ENCODE peak calls at places on chromosome 6, in ten cellular contexts. X, A, C, S, F, Q, R, V, I and D are unnamed samples.
A peak's percentile ranks its signal among the peaks of the same experiment; 100 is the strongest.

GRCh38 chr6:14622135-14622534 is 504.6 kb downstream of the CD83 start:
- DNase-seq in R (no peak), Q (peak; percentile 23), I (peak; percentile 89), V (no peak), X (no peak), F (peak; percentile 76), A (no peak), S (peak; percentile 38), C (no peak), D (no peak)

GRCh38 chr6:160277546-160277945 is 18.9 kb upstream of the SLC22A2 start:
- DNase-seq in C (no peak), S (no peak), I (no peak), F (no peak), V (peak; percentile 17), R (no peak), Q (no peak), A (no peak), X (no peak), D (no peak)

GRCh38 chr6:158311193-158311592 is 1.1 kb upstream of the TULP4 start:
- DNase-seq in A (no peak), C (no peak), I (no peak), R (no peak), F (no peak), Q (no peak), V (no peak), X (no peak), S (peak; percentile 20), D (no peak)

GRCh38 chr6:6494677-6495076 is 93.8 kb upstream of the LY86 start:
- DNase-seq in S (no peak), A (peak; percentile 18), F (peak; percentile 35), R (no peak), Q (peak; percentile 33), I (peak; percentile 12), X (no peak), V (peak; percentile 77), C (no peak), D (peak; percentile 58)

GRCh38 chr6:153956807-153957206 is 82.2 kb upstream of the OPRM1 start:
- DNase-seq in F (no peak), I (no peak), C (no peak), S (no peak), V (no peak), A (no peak), Q (no peak), R (no peak), X (no peak), D (no peak)

GRCh38 chr6:64376394-64376793 is 740.8 kb downstream of the PHF3 start:
- DNase-seq in S (no peak), X (no peak), F (no peak), I (no peak), A (no peak), V (no peak), Q (no peak), C (no peak), R (no peak), D (no peak)

GRCh38 chr6:116087437-116088027 is 13.1 kb upstream of the NT5DC1 start:
- DNase-seq in Q (no peak), C (no peak), I (no peak), S (no peak), V (no peak), F (no peak), A (no peak), X (no peak), R (peak; percentile 78), D (no peak)

GRCh38 chr6:15672291-15672690 is 9.5 kb upstream of the DTNBP1 start:
- DNase-seq in C (no peak), I (no peak), V (no peak), R (no peak), X (no peak), Q (no peak), S (no peak), F (no peak), A (no peak), D (no peak)

GRCh38 chr6:44341095-44341890 is 1.2 kb upstream of the SPATS1 start:
- DNase-seq in V (no peak), Q (no peak), I (no peak), F (no peak), S (no peak), X (no peak), R (no peak), A (no peak), C (no peak), D (no peak)

GRCh38 chr6:36848658-36849441 is 9.6 kb upstream of the CPNE5 start:
- DNase-seq in X (no peak), R (no peak), Q (no peak), C (peak; percentile 74), V (peak; percentile 78), S (peak; percentile 43), I (peak; percentile 52), A (no peak), F (peak; percentile 80), D (peak; percentile 92)

GRCh38 chr6:81226957-81227356 is 525.5 kb downstream of the TENT5A start:
- DNase-seq in F (no peak), S (no peak), R (no peak), A (no peak), I (no peak), Q (no peak), C (no peak), V (no peak), X (no peak), D (no peak)

GRCh38 chr6:108676555-108676954 is 115.8 kb downstream of the FOXO3 start:
- DNase-seq in Q (no peak), S (no peak), C (no peak), V (no peak), I (no peak), X (no peak), A (no peak), R (no peak), F (no peak), D (no peak)

GRCh38 chr6:70479236-70479635 is 65.9 kb downstream of the FAM135A start:
- DNase-seq in I (no peak), A (no peak), X (no peak), S (no peak), C (no peak), F (no peak), Q (no peak), V (no peak), R (peak; percentile 35), D (no peak)

GRCh38 chr6:111605100-111605748 is 454 bp downstream of the TRAF3IP2 start:
- DNase-seq in S (peak; percentile 92), R (peak; percentile 86), X (peak; percentile 76), Q (peak; percentile 78), I (peak; percentile 58), F (peak; percentile 53), V (peak; percentile 83), C (peak; percentile 63), A (no peak), D (peak; percentile 80)

GRCh38 chr6:106751501-106752252 is 122.3 kb downstream of the QRSL1 start:
- DNase-seq in C (no peak), Q (no peak), S (no peak), A (peak; percentile 9), X (no peak), R (peak; percentile 8), I (no peak), F (peak; percentile 85), V (no peak), D (no peak)

DNA sequence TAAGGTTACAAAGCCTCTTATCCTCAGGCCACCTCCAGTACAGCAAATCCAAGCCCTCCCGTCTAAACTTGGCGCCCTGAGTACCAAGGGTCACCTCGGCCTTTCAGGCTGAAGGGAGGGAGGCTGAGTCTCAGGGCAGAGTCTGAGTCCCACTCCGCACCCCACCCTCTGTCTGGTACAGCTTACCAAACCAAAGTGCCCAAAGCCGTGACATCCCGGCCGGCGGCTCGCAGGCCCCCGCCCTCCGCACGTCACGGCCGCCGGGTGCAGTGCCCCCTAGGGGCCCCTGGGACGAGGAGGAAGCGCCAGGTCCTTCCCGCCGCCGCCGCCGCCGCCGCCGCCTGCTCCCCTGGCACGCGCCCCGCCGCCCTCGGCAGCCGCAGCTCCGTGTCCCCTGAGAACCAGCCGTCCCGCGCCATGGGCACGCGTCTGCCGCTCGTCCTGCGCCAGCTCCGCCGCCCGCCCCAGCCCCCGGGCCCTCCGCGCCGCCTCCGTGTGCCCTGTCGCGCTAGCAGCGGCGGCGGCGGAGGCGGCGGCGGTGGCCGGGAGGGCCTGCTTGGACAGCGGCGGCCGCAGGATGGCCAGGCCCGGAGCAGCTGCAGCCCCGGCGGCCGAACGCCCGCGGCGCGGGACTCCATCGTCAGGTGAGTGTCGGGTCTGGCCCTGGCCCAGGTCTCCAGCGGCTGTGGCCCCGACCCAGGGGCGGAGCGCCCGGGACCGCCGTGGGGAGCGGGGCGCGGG is at the start of gene MTHFD1L:
- DNase-seq in Q (peak; percentile 86), I (peak; percentile 20), S (peak; percentile 59), C (peak; percentile 49), F (peak; percentile 68), R (peak; percentile 91), A (no peak), X (peak; percentile 84), V (peak; percentile 86), D (peak; percentile 81)
- TF ChIP-seq POLR2A in Q (peak; percentile 80), I (peak; percentile 11), S (peak; percentile 45), C (no peak), F (no peak), R (peak; percentile 91), A (peak; percentile 54), X (peak; percentile 49), V (no peak), D (peak; percentile 19)

GRCh38 chr6:26457796-26458688 is at the start of gene BTN2A1:
- DNase-seq in R (peak; percentile 95), V (peak; percentile 82), S (peak; percentile 86), F (peak; percentile 79), X (peak; percentile 66), Q (peak; percentile 87), C (peak; percentile 83), A (peak; percentile 83), I (peak; percentile 89), D (peak; percentile 87)
- TF ChIP-seq POLR2A in R (peak; percentile 54), V (no peak), S (peak; percentile 33), F (no peak), X (no peak), Q (no peak), C (peak; percentile 36), A (no peak), I (peak; percentile 62), D (peak; percentile 28)

GRCh38 chr6:39199541-39199940 is 29.7 kb downstream of the KCNK5 start:
- DNase-seq in R (no peak), C (no peak), A (no peak), V (no peak), I (no peak), S (no peak), Q (no peak), F (no peak), X (no peak), D (no peak)
- TF ChIP-seq POLR2A in R (no peak), C (no peak), A (no peak), V (no peak), I (no peak), S (no peak), Q (no peak), F (no peak), X (no peak), D (no peak)

DNA sequence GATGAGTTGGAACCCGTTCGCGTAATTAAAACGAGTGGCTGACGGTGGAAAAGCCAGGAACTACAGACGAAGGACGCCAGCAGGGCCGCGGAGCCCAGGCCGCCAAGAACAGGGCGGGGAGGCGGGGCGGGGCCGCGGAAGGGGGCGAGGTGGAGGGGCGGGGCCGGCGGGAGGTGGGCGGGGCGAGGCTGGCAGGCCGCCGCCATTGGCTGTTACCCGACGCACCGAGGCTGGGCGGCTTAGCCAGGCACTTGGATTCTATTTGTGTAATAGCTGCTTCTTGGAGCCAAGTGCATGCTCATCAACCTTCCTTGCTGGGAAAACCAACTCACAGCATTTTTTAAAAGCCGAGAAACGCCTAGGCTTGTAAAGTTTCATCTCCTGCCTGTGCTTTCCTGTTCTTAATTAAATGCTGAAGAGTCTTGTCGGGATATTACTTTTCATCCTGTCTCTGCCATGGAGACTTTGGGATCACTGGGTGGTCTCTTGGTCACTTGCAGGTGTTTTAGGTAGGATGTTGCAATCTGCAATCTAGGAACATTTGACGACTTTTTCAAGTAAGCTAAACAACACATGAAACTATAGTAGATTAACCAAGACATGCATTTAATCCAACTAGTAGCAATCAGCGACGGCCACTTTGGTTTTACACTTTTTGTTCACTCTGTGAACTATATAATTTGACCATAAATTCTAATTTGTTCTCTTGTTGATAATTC is 245.0 kb downstream of the ARID1B start:
- DNase-seq in S (peak; percentile 90), C (peak; percentile 92), I (peak; percentile 91), A (peak; percentile 63), R (peak; percentile 90), V (peak; percentile 94), X (peak; percentile 93), Q (peak; percentile 89), F (peak; percentile 89), D (peak; percentile 95)
- TF ChIP-seq POLR2A in S (no peak), C (no peak), I (peak; percentile 46), A (peak; percentile 39), R (no peak), V (no peak), X (no peak), Q (peak; percentile 21), F (no peak), D (no peak)